ENCODE peak calls at places on chromosomes 7 and 10, in four cellular contexts. E, A, L and U are unnamed samples.

GRCh38 chr10:91006001-91006751 is 85.3 kb upstream of the ANKRD1 start:
- DNase-seq in A (no peak), E (no peak), L (peak), U (peak)

GRCh38 chr10:94192333-94192732 is 170.4 kb downstream of the NOC3L start:
- DNase-seq in L (no peak), A (no peak), E (no peak), U (no peak)

GRCh38 chr7:39132306-39132705 is 154.6 kb downstream of the POU6F2 start:
- DNase-seq in A (no peak), L (no peak), E (no peak), U (no peak)

GRCh38 chr10:19302117-19302516 is 253.5 kb downstream of the MALRD1 start:
- DNase-seq in A (no peak), E (no peak), L (no peak), U (no peak)

GRCh38 chr7:91263359-91264082 is 712 bp upstream of the FZD1 start:
- DNase-seq in A (no peak), L (peak), E (no peak), U (no peak)

GRCh38 chr10:124266468-124267230 is 152.1 kb downstream of the OAT start:
- DNase-seq in E (no peak), A (no peak), L (peak), U (no peak)

GRCh38 chr7:72213081-72213480 is 199.1 kb downstream of the CALN1 start:
- DNase-seq in L (no peak), A (no peak), E (no peak), U (no peak)

GRCh38 chr10:9596368-9596920 is 1421.2 kb upstream of the CELF2 start:
- DNase-seq in L (peak), E (no peak), A (no peak), U (no peak)

GRCh38 chr7:24653316-24654085 is 80.2 kb downstream of the PALS2 start:
- DNase-seq in E (no peak), A (no peak), L (no peak), U (no peak)

GRCh38 chr10:118278649-118279048 is 63.5 kb downstream of the FAM204A start:
- DNase-seq in E (no peak), L (no peak), A (no peak), U (no peak)

GRCh38 chr7:133585003-133585668 is 332.3 kb downstream of the EXOC4 start:
- DNase-seq in E (no peak), L (no peak), A (no peak), U (no peak)

GRCh38 chr10:75293456-75293840 is 57.7 kb upstream of the COMTD1 start:
- DNase-seq in L (peak), E (no peak), A (no peak), U (no peak)

GRCh38 chr10:75294031-75294437 is 58.3 kb upstream of the COMTD1 start:
- DNase-seq in E (no peak), A (no peak), L (peak), U (no peak)

GRCh38 chr10:75294866-75295692 is 59.3 kb upstream of the COMTD1 start:
- DNase-seq in L (peak), A (peak), E (no peak), U (no peak)

GRCh38 chr10:75295901-75296441 is 60.2 kb upstream of the COMTD1 start:
- DNase-seq in A (no peak), E (no peak), L (peak), U (no peak)

GRCh38 chr10:75294518-75294865 is 58.7 kb upstream of the COMTD1 start:
- DNase-seq in E (no peak), L (peak), A (no peak), U (no peak)
- H3K4me3 ChIP-seq in E (peak), L (peak), A (peak), U (peak)

DNA sequence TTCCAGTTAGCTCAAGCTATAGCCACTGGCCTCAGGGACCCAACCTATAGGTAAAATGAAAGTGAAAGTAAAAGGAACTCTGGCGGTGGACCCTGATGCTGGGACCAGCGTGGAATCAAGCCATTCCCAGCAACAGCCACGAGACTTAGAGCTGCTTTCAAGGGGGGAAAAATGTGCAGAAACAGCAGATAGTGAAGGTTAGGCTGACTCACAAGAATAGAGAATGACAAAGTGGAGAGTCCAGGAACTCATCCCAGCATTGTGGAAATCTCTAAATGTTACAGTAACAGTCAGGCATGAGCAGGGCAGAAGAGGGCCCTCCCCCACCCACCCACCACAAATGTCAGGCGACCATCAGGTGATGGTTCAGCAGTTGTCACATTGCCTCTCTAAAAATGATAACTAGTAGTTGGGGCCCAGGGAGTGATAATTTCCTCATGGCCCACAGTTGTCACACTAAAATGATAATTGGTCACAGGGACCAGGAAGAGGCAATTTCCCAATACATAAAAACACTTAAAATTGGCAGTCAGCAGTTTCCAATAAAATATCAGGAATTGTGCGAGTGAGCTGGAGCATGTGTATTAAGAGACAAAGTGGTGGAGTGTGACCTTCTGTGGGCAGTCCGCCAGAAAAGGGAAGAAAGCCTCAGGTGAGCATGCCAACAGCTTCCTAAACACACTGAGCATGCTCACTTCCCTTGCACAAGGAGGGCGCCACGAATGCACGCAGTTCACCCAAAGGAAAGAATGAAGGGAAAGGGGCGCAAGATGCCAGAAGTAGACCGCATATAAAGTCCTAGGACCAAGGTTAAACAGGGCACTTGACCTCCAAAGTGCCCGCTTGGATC is 129.8 kb upstream of the PPP1R3A start:
- DNase-seq in L (peak), A (no peak), E (no peak), U (no peak)
- H3K4me3 ChIP-seq in L (no peak), A (peak), E (no peak), U (peak)

DNA sequence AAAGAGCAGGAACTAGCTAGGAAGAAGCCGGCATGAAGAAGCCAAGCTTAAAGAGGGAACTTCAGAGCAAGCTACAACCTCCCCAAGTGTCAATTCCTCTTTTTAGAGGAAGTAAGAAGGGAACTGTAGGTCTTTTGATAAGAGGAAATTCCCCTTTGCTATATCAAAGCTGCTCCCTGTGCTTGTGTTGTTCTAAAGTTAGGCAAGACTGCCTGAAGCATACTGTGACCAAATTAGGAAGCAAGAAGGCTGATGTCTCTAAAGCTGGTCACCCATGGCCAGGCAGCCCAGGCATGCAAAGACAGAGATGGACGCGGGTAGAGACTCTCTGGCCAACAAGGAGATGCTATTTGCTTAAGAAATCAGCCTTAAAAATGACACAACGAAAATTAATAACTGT is 87.9 kb downstream of the RNF216 start:
- DNase-seq in A (no peak), L (peak), E (no peak), U (no peak)
- H3K4me3 ChIP-seq in A (peak), L (no peak), E (no peak), U (no peak)

DNA sequence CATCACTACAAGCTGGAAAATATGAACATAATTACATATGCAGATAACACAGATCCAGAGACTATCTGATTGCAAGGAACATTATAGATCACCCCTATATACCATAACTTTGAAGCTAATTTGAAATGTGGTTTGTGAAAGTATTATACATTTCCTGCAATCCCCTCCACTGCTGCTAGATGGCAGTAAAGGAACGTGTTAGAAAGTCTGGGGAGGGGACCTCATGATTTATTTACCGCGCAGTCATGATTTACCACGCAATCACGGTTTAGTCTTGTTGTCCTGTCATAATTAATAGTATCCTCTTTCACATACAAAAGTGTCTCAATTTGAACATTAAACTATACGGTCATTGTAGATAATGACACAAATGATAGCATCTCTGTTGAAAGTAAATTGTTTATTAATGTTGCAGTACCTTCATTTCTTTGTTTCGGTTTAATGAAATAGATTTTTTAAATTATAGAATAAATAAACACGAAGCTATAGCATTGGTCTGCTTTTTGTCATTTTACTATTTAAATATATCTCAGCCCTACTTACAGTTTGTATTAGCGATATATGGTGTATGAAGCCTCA is 145.3 kb upstream of the PRSS1 start:
- DNase-seq in L (peak), E (no peak), A (no peak), U (no peak)
- H3K4me3 ChIP-seq in L (peak), E (peak), A (peak), U (no peak)

GRCh38 chr10:84540022-84540616 is 211.7 kb downstream of the CCSER2 start:
- DNase-seq in A (no peak), L (peak), E (no peak), U (no peak)
- H3K4me3 ChIP-seq in A (peak), L (peak), E (peak), U (peak)

GRCh38 chr7:2082357-2083038 is 150.2 kb downstream of the MAD1L1 start:
- DNase-seq in E (no peak), L (peak), A (no peak), U (no peak)

GRCh38 chr7:2080069-2080405 is 152.7 kb downstream of the MAD1L1 start:
- DNase-seq in L (no peak), E (no peak), A (no peak), U (no peak)

GRCh38 chr7:2079332-2080068 is 153.2 kb downstream of the MAD1L1 start:
- DNase-seq in E (no peak), A (no peak), L (no peak), U (no peak)

GRCh38 chr7:2083362-2083761 is 149.4 kb downstream of the MAD1L1 start:
- DNase-seq in L (no peak), E (no peak), A (no peak), U (no peak)

DNA sequence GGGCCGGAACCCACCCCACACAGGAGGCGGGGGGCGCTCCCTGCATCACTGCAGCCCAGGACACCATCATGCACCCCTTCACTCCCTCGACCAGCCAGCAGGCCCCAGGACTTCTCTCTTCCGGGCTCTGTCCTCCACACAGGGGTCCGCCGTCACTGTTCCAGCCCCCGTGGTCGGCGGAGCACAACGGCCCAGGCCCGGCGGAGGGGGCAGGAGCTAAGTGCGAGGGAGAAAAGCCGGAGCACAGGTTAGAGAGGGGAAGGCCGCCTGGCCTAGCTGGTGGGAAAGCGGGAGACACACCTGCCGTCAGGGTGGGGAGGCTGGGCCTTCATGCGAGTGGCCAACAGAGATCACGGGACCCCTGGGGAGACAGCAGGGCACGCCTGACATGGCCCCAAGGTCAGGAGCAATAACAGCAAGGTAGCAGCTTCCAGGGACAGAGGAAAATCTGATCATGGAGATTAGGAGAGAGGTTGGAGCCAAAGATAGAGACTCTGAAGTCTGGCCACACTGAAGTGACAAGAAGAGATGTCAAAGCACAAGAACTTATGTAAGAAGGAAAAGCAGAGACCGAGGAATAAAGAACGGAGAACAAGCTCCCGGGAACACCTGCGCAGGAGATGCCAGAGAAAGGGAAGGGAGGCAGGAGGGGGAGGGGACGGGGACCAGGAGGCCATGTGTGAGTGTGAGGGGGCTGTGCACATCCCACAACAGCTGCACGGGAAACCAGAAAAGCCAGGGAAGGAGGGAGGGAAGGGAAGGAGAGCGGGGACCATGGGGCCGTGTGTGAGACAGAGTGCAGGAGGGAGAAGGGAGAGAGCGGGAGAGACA is 151.0 kb downstream of the MAD1L1 start:
- DNase-seq in A (no peak), E (no peak), L (no peak), U (no peak)
- H3K4me3 ChIP-seq in A (no peak), E (no peak), L (no peak), U (no peak)

GRCh38 chr10:55740110-55740509 is 620.9 kb downstream of the ZWINT start:
- DNase-seq in L (no peak), A (no peak), E (no peak), U (no peak)

GRCh38 chr10:55734112-55734511 is 626.9 kb downstream of the ZWINT start:
- DNase-seq in L (no peak), A (no peak), E (no peak), U (no peak)
- H3K4me3 ChIP-seq in L (no peak), A (no peak), E (no peak), U (no peak)

DNA sequence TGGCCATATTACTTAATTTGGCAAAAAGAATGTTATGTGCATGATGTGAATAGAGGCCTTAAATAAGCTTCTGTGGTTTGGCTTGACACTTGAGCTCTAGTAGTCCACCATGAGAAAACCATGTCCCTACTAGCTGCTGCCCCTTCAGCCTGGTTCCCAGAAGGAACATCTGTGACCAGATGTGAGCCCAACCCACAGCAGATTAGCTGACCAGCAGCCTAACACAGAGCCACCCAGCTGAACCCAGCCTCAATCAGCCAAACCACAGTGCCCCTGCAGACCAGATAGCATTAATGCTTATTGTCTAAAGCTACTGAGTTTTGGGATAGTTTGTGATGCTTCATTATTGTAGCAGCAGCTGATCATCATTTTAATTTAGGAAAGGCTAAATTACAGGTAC is 16.6 kb downstream of the JAZF1 start:
- DNase-seq in A (no peak), L (peak), E (no peak), U (no peak)
- H3K4me3 ChIP-seq in A (no peak), L (no peak), E (no peak), U (no peak)